ENCODE peak calls at places on chromosome 5, in seven cellular contexts. W is activated T-helper 1 cell treated with Interleukin-2 at 50 U/mL for 16 hours; I is IMR-90; X is caudate nucleus; G is bronchial epithelial cell; C is activated CD4-positive, alpha-beta T cell treated with anti-CD3 and anti-CD28 coated beads, Interleukin-2, amount 50 U/mL, for 1 hour; A is GM12891. D is an unnamed sample.

GRCh38 chr5:157563373-157564148 is 12.0 kb downstream of the ADAM19 start:
- DNase-seq in G (no peak), X (no peak), C (no peak), I (peak; percentile 94), A (no peak), W (no peak), D (no peak)

GRCh38 chr5:147341382-147341781 is 106.6 kb downstream of the STK32A start:
- DNase-seq in X (no peak), C (no peak), I (no peak), A (no peak), G (no peak), W (no peak), D (no peak)

GRCh38 chr5:181189962-181190710 is 14.9 kb downstream of the TRIM7 start:
- DNase-seq in W (no peak), A (no peak), I (no peak), G (no peak), C (no peak), X (no peak), D (peak; percentile 28)

GRCh38 chr5:7897014-7897600 is 28.2 kb downstream of the MTRR start:
- DNase-seq in I (peak; percentile 52), X (no peak), W (no peak), C (peak; percentile 18), A (no peak), G (peak; percentile 37), D (peak; percentile 59)

GRCh38 chr5:176383248-176383905 is 5.0 kb downstream of the NOP16 start:
- DNase-seq in C (no peak), A (no peak), I (no peak), X (no peak), G (no peak), W (no peak), D (no peak)

GRCh38 chr5:86837610-86838009 is 219.9 kb downstream of the COX7C start:
- DNase-seq in X (no peak), G (peak; percentile 4), W (no peak), C (no peak), A (no peak), I (peak; percentile 20), D (no peak)

GRCh38 chr5:97049175-97049574 is 93.2 kb downstream of the LIX1 start:
- DNase-seq in C (no peak), W (no peak), G (no peak), X (no peak), I (no peak), A (no peak), D (no peak)

GRCh38 chr5:171615201-171616001 is 170.2 kb upstream of the SMIM23 start:
- DNase-seq in G (no peak), W (no peak), X (no peak), C (no peak), A (no peak), I (no peak), D (no peak)

GRCh38 chr5:167029488-167029887 is 1262.0 kb upstream of the WWC1 start:
- DNase-seq in G (no peak), W (no peak), I (no peak), C (no peak), X (no peak), A (no peak), D (no peak)

GRCh38 chr5:40879163-40879942 is 29.9 kb upstream of the C7 start:
- DNase-seq in I (peak; percentile 45), A (peak; percentile 6), X (no peak), W (no peak), C (no peak), G (peak; percentile 18), D (peak; percentile 37)

GRCh38 chr5:29382735-29383280 is 1810.7 kb upstream of the CDH6 start:
- DNase-seq in X (no peak), C (no peak), G (no peak), W (no peak), I (no peak), A (no peak), D (no peak)

GRCh38 chr5:84602371-84602771 is 217.7 kb upstream of the EDIL3 start:
- DNase-seq in A (no peak), G (peak; percentile 13), I (no peak), W (no peak), X (no peak), C (no peak), D (no peak)

GRCh38 chr5:136620016-136620419 is 254.7 kb upstream of the TRPC7 start:
- DNase-seq in X (no peak), A (no peak), W (no peak), C (no peak), G (peak; percentile 86), I (peak; percentile 14), D (no peak)

GRCh38 chr5:41186143-41186542 is 27.2 kb downstream of the C6 start:
- DNase-seq in X (no peak), A (no peak), I (peak; percentile 7), G (no peak), W (no peak), C (no peak), D (no peak)

GRCh38 chr5:54443264-54443663 is 12.2 kb upstream of the HSPB3 start:
- DNase-seq in W (no peak), A (peak; percentile 13), G (no peak), I (peak; percentile 63), X (no peak), C (no peak), D (no peak)

GRCh38 chr5:19771174-19771835 is 216.7 kb downstream of the CDH18 start:
- DNase-seq in A (no peak), X (no peak), I (peak; percentile 40), C (no peak), W (no peak), G (peak; percentile 38), D (no peak)

GRCh38 chr5:3904584-3904983 is 309.0 kb downstream of the IRX1 start:
- DNase-seq in C (no peak), W (no peak), G (no peak), A (no peak), I (no peak), X (no peak), D (no peak)

GRCh38 chr5:96257904-96258303 is 175.1 kb downstream of the PCSK1 start:
- DNase-seq in X (no peak), A (no peak), W (no peak), G (peak; percentile 57), C (no peak), I (peak; percentile 91), D (no peak)

GRCh38 chr5:140926903-140927573 is 939 bp downstream of the PCDHAC1 start:
- DNase-seq in G (peak; percentile 10), I (no peak), C (no peak), A (no peak), W (no peak), X (no peak), D (no peak)

GRCh38 chr5:96668725-96669124 is 6.5 kb downstream of the CAST start:
- DNase-seq in I (no peak), W (no peak), G (no peak), X (no peak), A (no peak), C (no peak), D (no peak)

D was measured in CD4-positive, CD25-positive, alpha-beta regulatory T cell.